ENCODE peak calls at places on chromosomes 3 and 15, in six cellular contexts. Y is trophoblast cell, B is neuronal stem cell, D is IMR-90, Z is mesenchymal stem cell, G is H1. T is an unnamed sample.

GRCh38 chr3:24504765-24505164 is 10.1 kb upstream of the THRB start:
- DNase-seq in Y (no peak), B (no peak), D (no peak), Z (no peak), G (no peak), T (no peak)

GRCh38 chr3:29536016-29536736 is 255.3 kb downstream of the RBMS3 start:
- DNase-seq in Y (no peak), B (no peak), D (no peak), Z (no peak), G (no peak), T (no peak)

GRCh38 chr15:63050737-63051700 is 8.5 kb downstream of the TPM1 start:
- DNase-seq in Y (no peak), B (no peak), D (peak; percentile 88), Z (peak; percentile 89), G (no peak), T (no peak)

GRCh38 chr3:99499235-99499798 is 139.1 kb upstream of the COL8A1 start:
- DNase-seq in Y (peak; percentile 75), B (no peak), D (peak; percentile 73), Z (peak; percentile 63), G (no peak), T (no peak)

GRCh38 chr15:92079047-92079446 is 225.5 kb downstream of the SLCO3A1 start:
- DNase-seq in Y (no peak), B (no peak), D (no peak), Z (no peak), G (no peak), T (no peak)

GRCh38 chr15:52505141-52505540 is 23.5 kb downstream of the MYO5A start:
- DNase-seq in Y (no peak), B (no peak), D (no peak), Z (no peak), G (no peak), T (no peak)

GRCh38 chr3:183514048-183514447 is 41.5 kb downstream of the KLHL6 start:
- DNase-seq in Y (no peak), B (no peak), D (no peak), Z (no peak), G (no peak), T (no peak)

GRCh38 chr15:92627014-92627413 is 28.6 kb downstream of the FAM174B start:
- DNase-seq in Y (no peak), B (no peak), D (no peak), Z (no peak), G (no peak), T (no peak)

GRCh38 chr3:46351646-46352045 is 2.3 kb upstream of the CCR2 start:
- DNase-seq in Y (no peak), B (no peak), D (no peak), Z (no peak), G (no peak), T (no peak)

GRCh38 chr15:70374096-70374495 is 276.4 kb upstream of the TLE3 start:
- DNase-seq in Y (no peak), B (no peak), D (no peak), Z (no peak), G (no peak), T (peak; percentile 17)

GRCh38 chr3:184813357-184813756 is 1.4 kb downstream of the VPS8 start:
- DNase-seq in Y (no peak), B (no peak), D (no peak), Z (no peak), G (no peak), T (no peak)

GRCh38 chr3:37458162-37458895 is 283.9 kb upstream of the LRRFIP2 start:
- DNase-seq in Y (no peak), B (no peak), D (no peak), Z (no peak), G (no peak), T (no peak)

GRCh38 chr3:106683931-106684330 is 693.3 kb upstream of the CCDC54 start:
- DNase-seq in Y (no peak), B (no peak), D (no peak), Z (no peak), G (no peak), T (no peak)

GRCh38 chr3:19154693-19155250 is 6.5 kb downstream of the KCNH8 start:
- DNase-seq in Y (no peak), B (no peak), D (no peak), Z (no peak), G (no peak), T (no peak)

GRCh38 chr3:175260145-175260794 is 401.1 kb downstream of the NAALADL2 start:
- DNase-seq in Y (no peak), B (no peak), D (peak; percentile 70), Z (peak; percentile 19), G (no peak), T (no peak)

GRCh38 chr15:45919806-45920205 is 285.0 kb downstream of the SQOR start:
- DNase-seq in Y (peak; percentile 55), B (no peak), D (peak; percentile 8), Z (peak; percentile 75), G (no peak), T (no peak)

GRCh38 chr3:12884104-12884742 is 42.9 kb upstream of the RPL32 start:
- DNase-seq in Y (no peak), B (no peak), D (peak; percentile 15), Z (no peak), G (no peak), T (no peak)

GRCh38 chr3:87733671-87734367 is 325.0 kb downstream of the CGGBP1 start:
- DNase-seq in Y (peak; percentile 75), B (no peak), D (no peak), Z (no peak), G (no peak), T (no peak)

GRCh38 chr3:179716811-179717210 is 64.0 kb downstream of the USP13 start:
- DNase-seq in Y (no peak), B (no peak), D (peak; percentile 93), Z (peak; percentile 59), G (no peak), T (no peak)

GRCh38 chr3:47901280-47901833 is 98.4 kb downstream of the DHX30 start:
- DNase-seq in Y (no peak), B (no peak), D (no peak), Z (no peak), G (no peak), T (no peak)

GRCh38 chr15:36601497-36601932 is 22.1 kb downstream of the CDIN1 start:
- DNase-seq in Y (no peak), B (no peak), D (peak; percentile 89), Z (peak; percentile 92), G (no peak), T (no peak)

GRCh38 chr15:36595625-36596024 is 16.2 kb downstream of the CDIN1 start:
- DNase-seq in Y (no peak), B (no peak), D (no peak), Z (no peak), G (no peak), T (no peak)

GRCh38 chr15:36599824-36600365 is 20.5 kb downstream of the CDIN1 start:
- DNase-seq in Y (no peak), B (no peak), D (no peak), Z (no peak), G (no peak), T (no peak)

GRCh38 chr15:36596915-36597314 is 17.5 kb downstream of the CDIN1 start:
- DNase-seq in Y (no peak), B (no peak), D (no peak), Z (no peak), G (no peak), T (no peak)

GRCh38 chr15:36598529-36599177 is 19.2 kb downstream of the CDIN1 start:
- DNase-seq in Y (no peak), B (no peak), D (peak; percentile 61), Z (no peak), G (no peak), T (no peak)
- H3K9ac ChIP-seq in Y (no peak overlapping the region), B (no peak overlapping the region), D (peak overlapping the region; percentile 52), Z (peak overlapping the region; percentile 87), G (no peak overlapping the region), T (no peak overlapping the region)

GRCh38 chr3:49098910-49099630 is 5.2 kb upstream of the QRICH1 start:
- DNase-seq in Y (no peak), B (no peak), D (no peak), Z (no peak), G (no peak), T (no peak)

GRCh38 chr3:49098429-49098828 is 4.6 kb upstream of the QRICH1 start:
- DNase-seq in Y (no peak), B (no peak), D (peak; percentile 34), Z (no peak), G (no peak), T (no peak)

GRCh38 chr3:49093853-49094767 is at the start of gene QRICH1:
- DNase-seq in Y (peak; percentile 100), B (peak; percentile 99), D (peak; percentile 97), Z (peak; percentile 99), G (peak; percentile 91), T (peak; percentile 97)

GRCh38 chr3:49092948-49093852 is 671 bp downstream of the QRICH1 start:
- DNase-seq in Y (peak; percentile 80), B (peak; percentile 89), D (peak; percentile 89), Z (peak; percentile 92), G (peak; percentile 38), T (peak; percentile 75)
- H2BK120ac ChIP-seq in Y (peak overlapping the region; percentile 90), B (no peak overlapping the region), D (peak overlapping the region; percentile 30), Z (peak overlapping the region; percentile 91), G (no peak overlapping the region), T (no peak overlapping the region)

GRCh38 chr3:141994856-141995255 is 118.4 kb downstream of the ATP1B3 start:
- DNase-seq in Y (no peak), B (no peak), D (no peak), Z (no peak), G (no peak), T (no peak)

GRCh38 chr3:141992512-141992911 is 116.1 kb downstream of the ATP1B3 start:
- DNase-seq in Y (no peak), B (no peak), D (no peak), Z (peak; percentile 12), G (no peak), T (no peak)

GRCh38 chr3:142000341-142000870 is 124.0 kb downstream of the ATP1B3 start:
- DNase-seq in Y (peak; percentile 95), B (no peak), D (no peak), Z (no peak), G (no peak), T (no peak)

GRCh38 chr3:141998674-141999290 is 122.3 kb downstream of the ATP1B3 start:
- DNase-seq in Y (peak; percentile 35), B (no peak), D (peak; percentile 35), Z (peak; percentile 17), G (no peak), T (no peak)

GRCh38 chr3:141996437-141996836 is 120.0 kb downstream of the ATP1B3 start:
- DNase-seq in Y (peak; percentile 49), B (no peak), D (no peak), Z (no peak), G (no peak), T (no peak)
- H4K91ac ChIP-seq in Y (no peak overlapping the region), B (no peak overlapping the region), D (no peak overlapping the region), Z (no peak overlapping the region), G (no peak overlapping the region), T (no peak overlapping the region)

DNA sequence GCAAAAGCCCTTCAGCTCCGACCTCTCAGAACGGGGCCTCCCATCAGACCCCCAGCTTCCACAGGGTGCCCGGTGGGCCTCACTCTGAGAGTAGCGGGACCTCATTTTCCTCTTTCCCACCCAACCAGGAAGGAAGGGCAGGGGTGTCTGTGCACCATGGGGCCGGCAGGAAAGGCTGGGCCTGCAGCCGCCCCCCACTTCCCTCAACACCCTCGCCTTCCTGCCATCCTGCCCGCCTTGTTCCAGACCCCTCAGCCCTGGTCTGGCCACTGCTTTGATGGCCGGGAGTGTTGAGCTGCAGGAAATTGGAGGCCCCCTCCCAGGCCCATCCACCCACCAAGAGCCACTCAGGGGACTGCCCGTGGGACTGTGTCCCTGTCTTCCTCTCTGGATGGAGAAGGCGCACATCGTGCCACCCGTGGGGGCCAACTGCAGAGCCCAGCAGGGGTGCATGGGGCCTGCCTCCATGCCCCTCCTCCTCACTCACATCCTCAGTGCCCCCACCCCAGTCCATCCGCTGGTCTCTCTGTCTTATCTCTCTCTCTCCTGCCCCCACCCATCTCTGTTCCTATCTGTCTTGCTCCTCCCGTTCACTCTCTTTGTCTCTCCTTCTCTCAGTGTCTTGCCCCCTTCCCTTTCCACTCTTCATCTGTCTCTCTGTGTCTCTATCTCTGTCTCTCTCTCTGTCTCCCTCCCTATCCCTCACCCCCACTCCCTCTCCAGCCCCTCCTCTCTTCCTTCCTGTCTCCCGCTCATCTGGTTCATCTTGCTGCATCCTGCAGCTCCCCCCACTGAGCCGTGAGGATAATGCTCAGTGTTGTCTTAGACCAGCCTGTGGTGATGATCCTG is 1.8 kb upstream of the PLXND1 start:
- DNase-seq in Y (no peak), B (no peak), D (peak; percentile 69), Z (peak; percentile 71), G (no peak), T (peak; percentile 80)
- H3K9ac ChIP-seq in Y (no peak overlapping the region), B (peak overlapping the region; percentile 2), D (no peak overlapping the region), Z (peak overlapping the region; percentile 91), G (no peak overlapping the region), T (no peak overlapping the region)